ENCODE peak calls at places on chromosomes 2 and 18, in five cellular contexts. V is activated naive CD4-positive, alpha-beta T cell treated with Interleukin-2 at 50 U/mL for 16 hours; H is cardiac muscle cell; W is stimulated activated naive CD8-positive, alpha-beta T cell treated with anti-CD3 and anti-CD28 coated beads, Interleukin-15, amount 100 ng/mL, for 72 hours; C is HS-5. T is an unnamed sample.

GRCh38 chr2:182946949-182947348 is 80.5 kb upstream of the FRZB start:
- DNase-seq in C (no peak), V (no peak), W (no peak), H (no peak), T (no peak)

GRCh38 chr2:124836415-124836814 is 811.3 kb downstream of the CNTNAP5 start:
- DNase-seq in H (no peak), W (no peak), V (no peak), C (peak), T (no peak)

GRCh38 chr18:3129053-3129864 is 90.5 kb downstream of the MYOM1 start:
- DNase-seq in H (peak), C (peak), W (peak), V (peak), T (peak)

GRCh38 chr2:29174937-29175336 is 59.7 kb downstream of the CLIP4 start:
- DNase-seq in C (no peak), V (no peak), H (no peak), W (no peak), T (no peak)

GRCh38 chr2:70748002-70748779 is 19.8 kb downstream of the ADD2 start:
- DNase-seq in W (no peak), V (no peak), C (no peak), H (peak), T (no peak)

GRCh38 chr2:126864861-126865260 is 33.8 kb upstream of the TEX51 start:
- DNase-seq in C (no peak), V (no peak), H (no peak), W (no peak), T (no peak)

GRCh38 chr2:145360129-145360780 is 840.3 kb upstream of the ZEB2 start:
- DNase-seq in C (no peak), H (no peak), V (no peak), W (no peak), T (no peak)

GRCh38 chr2:52520646-52521045 is 1247.0 kb upstream of the CHAC2 start:
- DNase-seq in H (no peak), V (no peak), W (no peak), C (no peak), T (no peak)

GRCh38 chr18:8478166-8478967 is 130.9 kb upstream of the RAB12 start:
- DNase-seq in V (peak), W (peak), H (peak), C (no peak), T (peak)

GRCh38 chr2:74778381-74779371 is 55.3 kb upstream of the HK2 start:
- DNase-seq in H (peak), W (no peak), V (no peak), C (no peak), T (peak)

GRCh38 chr2:3001595-3002184 is 375.9 kb downstream of the EIPR1 start:
- DNase-seq in H (peak), W (no peak), C (no peak), V (no peak), T (no peak)

GRCh38 chr18:24326211-24326610 is 71.4 kb downstream of the OSBPL1A start:
- DNase-seq in C (no peak), H (no peak), V (no peak), W (no peak), T (peak)

GRCh38 chr2:138708682-138709241 is 71.4 kb downstream of the NXPH2 start:
- DNase-seq in W (no peak), H (peak), V (no peak), C (no peak), T (no peak)

GRCh38 chr18:23357992-23358594 is 95.0 kb upstream of the RIOK3 start:
- DNase-seq in V (no peak), C (no peak), W (no peak), H (no peak), T (peak)

GRCh38 chr2:241665731-241666440 is 20.7 kb downstream of the DTYMK start:
- DNase-seq in V (no peak), H (no peak), C (no peak), W (no peak), T (no peak)

GRCh38 chr2:71940695-71941094 is 207.0 kb downstream of the CYP26B1 start:
- DNase-seq in C (no peak), H (no peak), V (no peak), W (no peak), T (no peak)

GRCh38 chr2:45777996-45778719 is 126.7 kb downstream of the PRKCE start:
- DNase-seq in W (no peak), C (no peak), H (no peak), V (no peak), T (no peak)

GRCh38 chr2:236237468-236238190 is 26.6 kb downstream of the ASB18 start:
- DNase-seq in C (no peak), W (no peak), V (no peak), H (peak), T (no peak)

GRCh38 chr2:46555011-46555410 is 75.6 kb downstream of the TMEM247 start:
- DNase-seq in H (no peak), V (peak), W (no peak), C (no peak), T (no peak)

GRCh38 chr2:2647156-2647555 is 316.1 kb upstream of the MYT1L start:
- DNase-seq in V (no peak), C (no peak), H (no peak), W (no peak), T (no peak)

GRCh38 chr2:175402591-175402990 is 221.1 kb upstream of the ATP5MC3 start:
- DNase-seq in C (no peak), W (no peak), V (no peak), H (no peak), T (no peak)

T was measured in left cardiac atrium.